ENCODE peak calls at places on chromosome 18, in six cellular contexts. N is coronary artery, X is ovary, H is AG09319, Z is choroid plexus epithelial cell, Q is glutamatergic neuron. D is an unnamed sample.
A peak's percentile ranks its signal among the peaks of the same experiment; 100 is the strongest.

GRCh38 chr18:36297419-36298112 is at the start of gene FHOD3:
- DNase-seq in N (no peak), X (peak; percentile 76), H (no peak), Z (peak; percentile 36), Q (peak; percentile 86), D (no peak)

GRCh38 chr18:27668126-27668525 is 483.0 kb upstream of the CHST9 start:
- DNase-seq in N (no peak), X (no peak), H (no peak), Z (no peak), Q (no peak), D (no peak)

GRCh38 chr18:80251700-80252099 is 4.4 kb upstream of the PARD6G start:
- DNase-seq in N (no peak), X (no peak), H (no peak), Z (no peak), Q (no peak), D (no peak)

GRCh38 chr18:25503567-25504081 is 151.7 kb upstream of the ZNF521 start:
- DNase-seq in N (peak; percentile 74), X (peak; percentile 70), H (peak; percentile 53), Z (peak; percentile 84), Q (peak; percentile 26), D (no peak)

GRCh38 chr18:6363216-6363615 is 51.5 kb downstream of the L3MBTL4 start:
- DNase-seq in N (no peak), X (no peak), H (no peak), Z (no peak), Q (no peak), D (no peak)

GRCh38 chr18:3153107-3153704 is 66.6 kb downstream of the MYOM1 start:
- DNase-seq in N (no peak), X (no peak), H (no peak), Z (peak; percentile 75), Q (no peak), D (no peak)

GRCh38 chr18:80037869-80038630 is 3.8 kb downstream of the RBFA start:
- DNase-seq in N (no peak), X (no peak), H (no peak), Z (no peak), Q (peak; percentile 38), D (no peak)

GRCh38 chr18:75811156-75811555 is 383.7 kb upstream of the SMIM21 start:
- DNase-seq in N (no peak), X (no peak), H (no peak), Z (peak; percentile 0), Q (no peak), D (no peak)

GRCh38 chr18:38887671-38888020 is 1322.0 kb upstream of the CELF4 start:
- DNase-seq in N (no peak), X (no peak), H (no peak), Z (no peak), Q (no peak), D (no peak)

GRCh38 chr18:77650799-77651385 is 401.2 kb downstream of the GALR1 start:
- DNase-seq in N (peak; percentile 72), X (peak; percentile 61), H (no peak), Z (peak; percentile 77), Q (peak; percentile 96), D (no peak)

GRCh38 chr18:39701839-39702238 is 2136.2 kb upstream of the CELF4 start:
- DNase-seq in N (no peak), X (no peak), H (no peak), Z (peak; percentile 49), Q (no peak), D (no peak)

GRCh38 chr18:22185723-22186386 is 16.5 kb downstream of the GATA6 start:
- DNase-seq in N (no peak), X (no peak), H (no peak), Z (no peak), Q (no peak), D (no peak)

GRCh38 chr18:30280861-30281470 is 761.6 kb downstream of the DSC3 start:
- DNase-seq in N (no peak), X (no peak), H (peak; percentile 18), Z (peak; percentile 69), Q (no peak), D (no peak)

GRCh38 chr18:39772155-39772919 is 2182.7 kb upstream of the PIK3C3 start:
- DNase-seq in N (no peak), X (no peak), H (no peak), Z (peak; percentile 51), Q (no peak), D (no peak)

GRCh38 chr18:7757175-7757574 is 190.1 kb downstream of the PTPRM start:
- DNase-seq in N (no peak), X (no peak), H (no peak), Z (no peak), Q (no peak), D (no peak)

GRCh38 chr18:50879302-50880107 is 587 bp downstream of the ME2 start:
- DNase-seq in N (no peak), X (no peak), H (no peak), Z (peak; percentile 70), Q (no peak), D (peak; percentile 46)

GRCh38 chr18:32714571-32715148 is 58.2 kb downstream of the KLHL14 start:
- DNase-seq in N (no peak), X (no peak), H (peak; percentile 8), Z (peak; percentile 86), Q (peak; percentile 30), D (no peak)

GRCh38 chr18:31990823-31991222 is 27.8 kb upstream of the RNF125 start:
- DNase-seq in N (no peak), X (no peak), H (no peak), Z (no peak), Q (no peak), D (no peak)

GRCh38 chr18:62690416-62690815 is 24.9 kb upstream of the PHLPP1 start:
- DNase-seq in N (no peak), X (no peak), H (no peak), Z (no peak), Q (no peak), D (no peak)

GRCh38 chr18:79007440-79007839 is 27.8 kb downstream of the SALL3 start:
- DNase-seq in N (no peak), X (no peak), H (no peak), Z (no peak), Q (no peak), D (no peak)

GRCh38 chr18:7872569-7872968 is 305.5 kb downstream of the PTPRM start:
- DNase-seq in N (no peak), X (no peak), H (peak; percentile 57), Z (peak; percentile 51), Q (no peak), D (no peak)

GRCh38 chr18:28040720-28041119 is 136.2 kb downstream of the CDH2 start:
- DNase-seq in N (no peak), X (no peak), H (no peak), Z (no peak), Q (no peak), D (no peak)

GRCh38 chr18:9914334-9914583 is 443 bp downstream of the VAPA start:
- DNase-seq in N (no peak), X (no peak), H (no peak), Z (no peak), Q (peak; percentile 54), D (no peak)

GRCh38 chr18:7566244-7566586 is 901 bp upstream of the PTPRM start:
- DNase-seq in N (no peak), X (no peak), H (no peak), Z (no peak), Q (no peak), D (no peak)

GRCh38 chr18:38318416-38318815 is 752.8 kb upstream of the CELF4 start:
- DNase-seq in N (no peak), X (no peak), H (no peak), Z (no peak), Q (no peak), D (no peak)

GRCh38 chr18:56702946-56703345 is 51.8 kb downstream of the WDR7 start:
- DNase-seq in N (no peak), X (no peak), H (no peak), Z (peak; percentile 71), Q (no peak), D (no peak)
- TF ChIP-seq CTCF in N (no peak), X (no peak), H (peak; percentile 51), Z (peak; percentile 58), Q (peak; percentile 77), D (peak; percentile 72)

GRCh38 chr18:48922203-48922800 is 28.5 kb downstream of the SMAD7 start:
- DNase-seq in N (peak; percentile 64), X (no peak), H (no peak), Z (no peak), Q (no peak), D (peak; percentile 7)

GRCh38 chr18:48921305-48922202 is 29.2 kb downstream of the SMAD7 start:
- DNase-seq in N (peak; percentile 72), X (peak; percentile 17), H (no peak), Z (no peak), Q (peak; percentile 34), D (peak; percentile 27)

GRCh38 chr18:48923746-48924580 is 26.8 kb downstream of the SMAD7 start:
- DNase-seq in N (no peak), X (no peak), H (no peak), Z (peak; percentile 62), Q (no peak), D (peak; percentile 38)

GRCh38 chr18:48924621-48925601 is 25.9 kb downstream of the SMAD7 start:
- DNase-seq in N (no peak), X (no peak), H (no peak), Z (no peak), Q (no peak), D (no peak)

GRCh38 chr18:48922801-48923730 is 27.7 kb downstream of the SMAD7 start:
- DNase-seq in N (peak; percentile 83), X (peak; percentile 58), H (peak; percentile 30), Z (peak; percentile 78), Q (peak; percentile 45), D (peak; percentile 49)
- TF ChIP-seq CTCF in N (no peak), X (no peak), H (no peak), Z (no peak), Q (no peak), D (no peak)

DNA sequence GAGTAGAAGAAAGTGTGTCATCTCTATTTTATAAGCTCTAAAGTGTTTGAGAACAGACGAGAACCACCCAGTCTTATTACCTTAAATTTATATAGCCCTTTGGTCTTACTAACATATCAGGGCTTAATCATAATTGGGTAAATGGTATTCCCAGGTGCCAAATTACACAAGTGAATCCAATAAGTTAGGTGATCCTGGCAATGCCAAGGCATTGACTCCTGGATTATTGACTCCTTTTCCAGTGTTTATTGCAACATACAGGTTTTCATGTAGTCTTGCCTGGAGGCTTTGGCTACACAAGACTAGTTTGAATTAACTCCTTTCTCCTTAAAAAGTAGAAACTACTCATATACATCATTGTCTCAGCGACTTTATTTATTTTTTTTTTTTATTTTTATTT is 59.7 kb upstream of the MAPRE2 start:
- DNase-seq in N (no peak), X (no peak), H (no peak), Z (no peak), Q (no peak), D (no peak)
- TF ChIP-seq CTCF in N (no peak), X (no peak), H (no peak), Z (no peak), Q (no peak), D (no peak)

DNA sequence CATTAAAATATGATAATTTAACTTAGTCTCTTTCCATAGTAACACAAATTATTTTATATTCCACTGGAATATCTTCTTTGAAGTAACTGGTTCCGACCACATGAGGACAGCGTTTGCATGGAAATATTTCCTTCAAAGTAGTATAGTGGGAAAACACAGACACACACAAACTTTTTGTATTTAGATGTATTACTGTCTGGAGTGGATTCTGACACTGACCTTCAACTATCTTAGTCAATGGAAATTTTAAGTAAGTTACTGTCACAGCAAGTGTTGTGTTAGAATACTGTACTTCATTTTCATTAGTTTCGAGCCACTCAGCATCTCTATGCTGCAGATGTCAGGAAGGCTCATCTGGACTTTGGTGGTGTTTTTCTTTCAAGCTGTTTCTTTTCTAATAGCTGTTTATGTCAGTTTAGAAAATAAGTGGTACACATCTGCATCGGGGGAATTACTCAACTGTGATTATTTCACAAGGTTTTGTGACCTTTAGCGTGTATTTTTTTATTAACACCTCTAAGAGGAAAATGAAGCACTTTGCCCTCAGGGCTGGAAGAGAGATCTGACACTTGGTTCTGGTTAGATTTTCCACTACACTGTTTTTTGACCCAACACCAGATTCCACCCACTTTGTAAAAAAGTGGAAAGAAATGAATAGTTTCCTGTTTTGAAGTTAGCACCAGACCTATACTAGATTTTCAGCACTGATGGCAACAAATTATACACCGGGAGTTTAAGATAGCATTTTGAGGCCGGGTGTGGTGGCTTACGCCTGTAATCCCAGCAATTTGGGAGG is 18.9 kb upstream of the THOC1 start:
- DNase-seq in N (no peak), X (no peak), H (peak; percentile 16), Z (peak; percentile 66), Q (no peak), D (no peak)
- TF ChIP-seq CTCF in N (no peak), X (peak; percentile 67), H (peak; percentile 67), Z (peak; percentile 68), Q (no peak), D (peak; percentile 59)